ENCODE peak calls at places on chromosome 18, in five cellular contexts. Q, X, C, Y and Z are unnamed samples.

GRCh38 chr18:3148930-3149535 is 70.7 kb downstream of the MYOM1 start:
- DNase-seq in Q (peak), X (no peak), C (no peak), Y (peak), Z (peak)

GRCh38 chr18:42807852-42808251 is 307.6 kb downstream of the RIT2 start:
- DNase-seq in Q (no peak), X (no peak), C (peak), Y (no peak), Z (no peak)

GRCh38 chr18:78939105-78939504 is 40.5 kb upstream of the SALL3 start:
- DNase-seq in Q (no peak), X (no peak), C (no peak), Y (no peak), Z (no peak)

GRCh38 chr18:8904316-8904715 is 198.2 kb upstream of the NDUFV2 start:
- DNase-seq in Q (no peak), X (no peak), C (no peak), Y (no peak), Z (no peak)

GRCh38 chr18:58497845-58498244 is 131.0 kb downstream of the ALPK2 start:
- DNase-seq in Q (no peak), X (no peak), C (no peak), Y (no peak), Z (peak)

GRCh38 chr18:616380-616995 is 19.7 kb downstream of the CLUL1 start:
- DNase-seq in Q (no peak), X (no peak), C (peak), Y (no peak), Z (peak)

GRCh38 chr18:3652380-3653262 is 202.6 kb downstream of the TGIF1 start:
- DNase-seq in Q (peak), X (peak), C (peak), Y (peak), Z (peak)

GRCh38 chr18:12236934-12237832 is 17.0 kb upstream of the CIDEA start:
- DNase-seq in Q (peak), X (peak), C (no peak), Y (no peak), Z (no peak)

GRCh38 chr18:27184115-27185024 is 738 bp downstream of the CHST9 start:
- DNase-seq in Q (no peak), X (no peak), C (no peak), Y (no peak), Z (no peak)
- H3K4me3 ChIP-seq in Q (peak), X (peak), C (peak), Y (no peak), Z (no peak)

GRCh38 chr18:35392375-35392774 is 15.2 kb upstream of the ZNF396 start:
- DNase-seq in Q (no peak), X (no peak), C (no peak), Y (no peak), Z (no peak)

GRCh38 chr18:35386600-35387366 is 9.6 kb upstream of the ZNF396 start:
- DNase-seq in Q (peak), X (peak), C (peak), Y (peak), Z (peak)

GRCh38 chr18:35387367-35387685 is 10.2 kb upstream of the ZNF396 start:
- DNase-seq in Q (peak), X (no peak), C (no peak), Y (no peak), Z (peak)

GRCh38 chr18:35390956-35391695 is 14.0 kb upstream of the ZNF396 start:
- DNase-seq in Q (no peak), X (no peak), C (no peak), Y (no peak), Z (no peak)

GRCh38 chr18:35389095-35389618 is 12.0 kb upstream of the ZNF396 start:
- DNase-seq in Q (peak), X (peak), C (peak), Y (peak), Z (peak)
- TF ChIP-seq CTCF in Q (no peak), X (no peak), C (no peak), Y (no peak), Z (no peak)

DNA sequence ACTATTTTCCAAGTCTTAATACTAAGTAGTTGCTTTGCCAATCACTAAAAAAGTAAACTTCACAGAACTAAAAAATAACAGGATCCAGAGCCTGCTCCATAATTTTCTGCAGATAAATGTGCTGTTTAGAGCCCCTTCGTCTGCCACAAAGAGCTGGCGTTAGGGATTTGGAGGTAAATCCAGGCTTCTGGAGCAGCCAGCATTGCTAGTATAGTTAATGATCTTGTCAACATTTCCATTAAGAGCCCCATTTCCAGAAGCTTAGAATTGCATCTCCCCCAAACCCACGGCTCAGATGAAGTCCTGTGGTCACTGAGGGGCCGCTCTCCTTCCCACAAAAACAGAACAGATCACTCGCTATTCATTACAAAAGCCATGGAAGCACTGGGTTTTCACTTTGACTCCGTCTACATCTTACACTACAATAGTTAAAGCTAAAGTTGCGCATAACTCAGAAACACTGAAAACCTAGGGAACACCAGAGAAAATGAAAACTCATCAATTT is 41.9 kb downstream of the ZNF516 start:
- DNase-seq in Q (no peak), X (no peak), C (no peak), Y (no peak), Z (no peak)
- H3K4me3 ChIP-seq in Q (no peak), X (no peak), C (no peak), Y (no peak), Z (peak)

GRCh38 chr18:26771524-26771923 is 94.0 kb downstream of the AQP4 start:
- DNase-seq in Q (no peak), X (no peak), C (no peak), Y (no peak), Z (peak)
- TF ChIP-seq CTCF in Q (peak), X (peak), C (peak), Y (peak), Z (peak)

GRCh38 chr18:10454800-10455550 is 540 bp downstream of the APCDD1 start:
- DNase-seq in Q (no peak), X (no peak), C (no peak), Y (no peak), Z (peak)

GRCh38 chr18:10450986-10451385 is 3.4 kb upstream of the APCDD1 start:
- DNase-seq in Q (no peak), X (no peak), C (no peak), Y (no peak), Z (no peak)

GRCh38 chr18:10455726-10456453 is 1.5 kb downstream of the APCDD1 start:
- DNase-seq in Q (no peak), X (no peak), C (no peak), Y (no peak), Z (no peak)

GRCh38 chr18:10453885-10454772 is at the start of gene APCDD1:
- DNase-seq in Q (no peak), X (peak), C (no peak), Y (no peak), Z (peak)

DNA sequence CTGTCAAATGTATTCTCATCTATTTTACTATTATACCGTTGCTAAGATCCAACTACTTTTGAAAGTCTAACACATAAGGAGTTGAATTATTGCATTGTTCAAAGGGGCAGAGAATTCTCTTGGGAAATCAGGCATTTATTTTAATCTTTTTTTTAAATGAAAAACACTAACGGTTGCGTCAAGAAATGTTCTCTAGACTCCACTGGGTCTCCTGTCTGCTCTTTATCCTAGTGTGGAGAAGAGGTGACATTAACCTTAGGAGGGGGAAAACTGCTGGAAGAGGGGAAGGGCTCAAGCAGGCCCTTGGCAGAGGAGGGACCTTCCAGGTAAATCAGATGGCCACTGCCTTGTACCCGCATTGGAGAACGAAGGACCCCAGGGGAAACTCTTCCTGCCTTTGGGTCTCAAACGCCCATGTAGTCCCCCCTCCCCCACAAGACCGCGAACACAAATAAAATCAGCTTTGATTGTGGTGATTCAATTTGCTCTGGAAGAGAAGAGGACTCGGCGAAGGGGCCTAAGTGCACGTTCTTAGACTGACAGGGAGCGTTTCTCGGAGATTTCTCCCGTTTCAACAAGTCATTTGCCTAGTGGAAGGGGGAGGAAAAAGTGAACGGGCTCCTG is 1.1 kb upstream of the APCDD1 start:
- DNase-seq in Q (no peak), X (no peak), C (no peak), Y (no peak), Z (peak)
- H3K4me3 ChIP-seq in Q (no peak), X (peak), C (no peak), Y (no peak), Z (no peak)

GRCh38 chr18:5868218-5868904 is 27.0 kb downstream of the TMEM200C start:
- DNase-seq in Q (peak), X (peak), C (peak), Y (peak), Z (peak)
- TF ChIP-seq CTCF in Q (peak), X (peak), C (peak), Y (peak), Z (peak)

GRCh38 chr18:76835380-76835779 is 13.0 kb downstream of the ZNF236 start:
- DNase-seq in Q (no peak), X (no peak), C (no peak), Y (no peak), Z (no peak)
- H3K4me3 ChIP-seq in Q (no peak), X (no peak), C (no peak), Y (no peak), Z (no peak)

GRCh38 chr18:60826346-60826745 is 453.8 kb upstream of the MC4R start:
- DNase-seq in Q (no peak), X (no peak), C (no peak), Y (no peak), Z (no peak)
- TF ChIP-seq CTCF in Q (no peak), X (no peak), C (no peak), Y (no peak), Z (no peak)